ENCODE peak calls at places on chromosomes 3 and 15, in six cellular contexts. Q, K, H, R, L and Y are unnamed samples. For H3K9me2, the result is how much of the 10 kb centered on the place peaks cover.

GRCh38 chr3:188006726-188007393 is 147.1 kb upstream of the LPP start:
- DNase-seq in L (peak), K (no peak), H (peak), R (no peak), Q (no peak), Y (peak)

GRCh38 chr15:95085056-95085455 is 853.7 kb downstream of the MCTP2 start:
- DNase-seq in Q (no peak), R (no peak), L (no peak), K (no peak), H (no peak), Y (no peak)

GRCh38 chr15:99211926-99212325 is 37.5 kb downstream of the TTC23 start:
- DNase-seq in H (no peak), R (no peak), Q (no peak), K (no peak), L (no peak), Y (peak)

GRCh38 chr3:192372001-192372400 is 355.3 kb downstream of the FGF12 start:
- DNase-seq in L (no peak), Q (no peak), H (no peak), K (no peak), R (no peak), Y (no peak)

GRCh38 chr15:52518487-52518886 is 10.2 kb downstream of the MYO5A start:
- DNase-seq in L (no peak), H (peak), R (no peak), K (no peak), Q (no peak), Y (peak)

GRCh38 chr3:116940719-116941118 is 231.1 kb downstream of the TUSC7 start:
- DNase-seq in R (no peak), H (no peak), K (no peak), L (no peak), Q (no peak), Y (no peak)

GRCh38 chr3:160314949-160315348 is 84.1 kb downstream of the IFT80 start:
- DNase-seq in K (no peak), Q (no peak), R (no peak), L (no peak), H (no peak), Y (no peak)

GRCh38 chr3:8851703-8852102 is 82.3 kb upstream of the OXTR start:
- DNase-seq in L (no peak), Q (no peak), K (no peak), R (no peak), H (peak), Y (peak)

GRCh38 chr3:138332472-138333073 is 2.9 kb upstream of the NME9 start:
- DNase-seq in R (peak), K (peak), L (peak), Q (peak), H (peak), Y (peak)

DNA sequence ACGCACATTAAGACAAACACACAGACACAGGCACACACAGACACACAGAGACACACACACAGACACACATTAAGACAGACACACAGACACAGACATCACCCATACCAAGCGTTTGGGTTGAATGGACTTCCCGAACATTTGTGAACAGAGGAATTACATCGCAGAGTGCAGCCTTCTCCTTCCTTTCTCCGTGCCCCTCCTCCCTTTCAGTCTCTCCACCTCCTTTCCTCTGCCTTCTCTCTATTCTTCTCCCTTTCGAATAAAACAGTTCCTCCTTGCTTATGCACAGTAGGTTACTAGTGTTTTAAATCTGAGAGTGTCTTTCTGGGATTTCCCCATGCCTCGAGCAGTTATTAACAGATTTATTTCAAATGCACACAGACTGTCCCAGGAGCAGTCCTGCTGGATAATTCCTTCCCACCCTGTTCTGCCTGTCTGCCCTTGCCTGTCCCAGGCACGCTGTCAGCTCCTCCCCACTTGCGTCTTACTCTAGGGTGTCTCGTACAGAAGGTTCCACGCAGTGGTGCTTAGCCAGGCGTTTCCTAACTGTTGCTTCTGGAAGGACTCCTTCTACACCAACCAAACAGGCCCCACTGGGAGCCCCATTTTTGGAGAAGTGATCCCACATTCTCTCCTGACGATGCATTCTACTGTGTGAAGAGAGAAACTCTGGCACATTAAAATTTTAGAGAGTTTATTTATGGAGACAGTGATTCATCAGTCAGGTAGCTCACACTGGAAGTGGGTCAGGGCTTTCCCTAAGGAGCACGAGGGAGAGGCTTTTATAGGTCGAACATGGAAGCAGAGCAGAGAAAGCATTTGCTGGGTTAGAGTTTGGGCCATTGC is 163.8 kb downstream of the SV2B start:
- DNase-seq in R (no peak), L (peak), H (no peak), Q (no peak), K (no peak), Y (peak)
- H3K9ac ChIP-seq in R (no peak), L (no peak), H (no peak), Q (no peak), K (no peak), Y (no peak)

DNA sequence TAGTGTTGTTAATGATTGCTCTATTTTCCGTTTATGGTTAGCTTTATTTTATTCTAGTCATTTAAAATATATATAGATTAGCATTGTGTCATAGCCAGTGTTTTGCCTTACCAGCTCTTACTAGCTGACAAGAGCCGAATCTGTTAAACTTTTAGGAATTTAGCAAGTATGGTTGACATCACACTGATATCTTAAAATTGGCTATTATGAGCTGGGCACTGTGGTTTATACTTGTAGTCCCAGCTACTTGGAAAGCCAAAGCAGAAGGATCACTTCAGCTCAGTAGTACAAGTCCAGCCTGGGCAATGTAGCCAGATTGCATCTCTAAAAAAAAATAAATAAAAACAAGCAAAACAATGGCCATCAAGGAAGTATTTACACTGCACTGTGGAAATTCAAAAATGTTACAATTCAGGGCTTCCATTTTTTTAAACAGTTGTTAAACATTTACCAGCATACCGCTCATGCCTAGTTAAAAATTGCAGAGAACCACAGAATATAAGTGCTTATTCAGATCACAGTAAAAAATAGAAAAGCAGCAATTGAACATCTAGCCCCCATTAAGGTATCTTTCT is 208.4 kb upstream of the CGNL1 start:
- DNase-seq in H (no peak), R (no peak), K (no peak), L (no peak), Q (no peak), Y (no peak)
- H3K4me2 ChIP-seq in H (no peak), R (no peak), K (no peak), L (no peak), Q (no peak), Y (no peak)

GRCh38 chr3:10345911-10346310 is 25.0 kb upstream of the SEC13 start:
- DNase-seq in K (no peak), Q (no peak), L (no peak), R (no peak), H (no peak), Y (no peak)
- H3K9me2 ChIP-seq in K (under half), Q (under half), L (under half), R (under half), H (under half), Y (under half)

DNA sequence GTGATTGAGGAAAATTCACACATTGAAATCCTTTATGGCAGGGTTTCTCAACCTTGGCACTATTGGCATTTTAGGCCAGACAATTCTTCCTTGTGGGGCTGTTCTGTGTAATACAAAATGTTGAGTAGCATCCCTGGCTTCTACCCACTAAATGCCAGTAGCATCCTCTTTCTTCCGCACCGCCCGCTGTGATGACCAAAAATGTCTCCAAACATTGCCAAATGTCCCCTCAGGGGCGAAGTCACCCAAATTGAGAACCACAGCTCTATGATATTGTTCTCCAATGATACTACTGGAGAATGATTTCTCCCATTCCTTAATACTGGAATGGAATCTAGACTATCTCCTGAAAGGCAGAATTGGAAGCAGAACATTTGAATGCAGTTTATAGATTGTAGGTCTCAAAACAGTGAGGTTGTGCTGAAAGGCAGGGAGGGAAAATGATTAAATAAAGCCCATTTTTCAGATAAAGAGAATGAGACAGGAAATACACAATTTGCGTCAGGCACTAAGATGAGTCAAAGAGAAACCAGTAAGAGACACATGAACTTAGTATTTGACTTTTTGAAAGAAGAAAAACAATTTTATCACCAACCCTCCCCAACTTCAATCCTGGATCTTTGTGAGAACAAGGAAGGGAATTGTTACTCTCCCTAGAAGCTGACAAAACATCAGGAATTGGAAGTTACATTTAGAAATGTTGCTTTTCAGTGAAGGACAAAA is 101.6 kb upstream of the TNIK start:
- DNase-seq in H (no peak), R (no peak), L (no peak), Q (no peak), K (no peak), Y (no peak)
- H3K9ac ChIP-seq in H (no peak), R (no peak), L (no peak), Q (no peak), K (no peak), Y (no peak)

GRCh38 chr3:32138545-32139104 is 32.2 kb downstream of the GPD1L start:
- DNase-seq in R (peak), Q (no peak), H (no peak), L (no peak), K (no peak), Y (no peak)
- H3K4me2 ChIP-seq in R (no peak), Q (no peak), H (no peak), L (no peak), K (no peak), Y (no peak)